ENCODE peak calls at places on chromosomes 2 and 18, in seven cellular contexts. X is Karpas-422, D is A549, A is HepG2, E is adrenal gland, H is Peyer's patch, J is heart right ventricle. L is an unnamed sample.

GRCh38 chr2:121803503-121803902 is 48.1 kb downstream of the TSN start:
- DNase-seq in E (no peak), H (no peak), D (no peak), J (no peak), X (peak), A (no peak), L (no peak)

GRCh38 chr2:3282056-3282998 is 95.3 kb downstream of the EIPR1 start:
- DNase-seq in J (peak), H (peak), D (no peak), E (peak), A (no peak), X (no peak), L (peak)

GRCh38 chr18:39453882-39454281 is 1888.3 kb upstream of the CELF4 start:
- DNase-seq in J (peak), D (no peak), A (peak), H (no peak), E (peak), X (no peak), L (peak)

GRCh38 chr2:56224316-56224715 is 40.5 kb downstream of the CCDC85A start:
- DNase-seq in D (no peak), X (no peak), H (no peak), A (no peak), J (no peak), E (no peak), L (no peak)

GRCh38 chr18:23134780-23135678 is at the start of gene CABLES1:
- DNase-seq in A (peak), X (no peak), E (peak), H (peak), D (peak), J (peak), L (no peak)

GRCh38 chr2:35784777-35785176 is 570.8 kb upstream of the CRIM1 start:
- DNase-seq in D (no peak), A (no peak), H (no peak), E (no peak), X (no peak), J (no peak), L (no peak)

GRCh38 chr2:168999668-169000213 is 31.4 kb downstream of the ABCB11 start:
- DNase-seq in X (no peak), H (no peak), J (no peak), D (no peak), A (no peak), E (no peak), L (peak)

GRCh38 chr18:59715445-59715844 is 18.2 kb upstream of the CCBE1 start:
- DNase-seq in H (no peak), D (no peak), J (no peak), E (no peak), A (no peak), X (no peak), L (no peak)

GRCh38 chr2:96323849-96324248 is 1.3 kb upstream of the ITPRIPL1 start:
- DNase-seq in X (no peak), A (no peak), E (no peak), J (no peak), D (no peak), H (no peak), L (no peak)

GRCh38 chr2:27378096-27378808 is 2.3 kb downstream of the ZNF513 start:
- DNase-seq in E (no peak), X (no peak), D (peak), A (peak), J (no peak), H (peak), L (no peak)

GRCh38 chr2:103448416-103448815 is 686.6 kb downstream of the TMEM182 start:
- DNase-seq in A (no peak), X (no peak), H (no peak), J (no peak), D (no peak), E (no peak), L (no peak)

GRCh38 chr2:96692094-96692971 is 47.5 kb downstream of the LMAN2L start:
- DNase-seq in J (no peak), A (no peak), X (no peak), D (no peak), E (no peak), H (no peak), L (no peak)

GRCh38 chr2:15457868-15458267 is 103.3 kb downstream of the NBAS start:
- DNase-seq in D (no peak), J (no peak), E (no peak), X (no peak), A (no peak), H (no peak), L (no peak)

GRCh38 chr2:175037941-175038340 is 32.8 kb upstream of the CHN1 start:
- DNase-seq in D (no peak), J (no peak), X (no peak), H (no peak), A (no peak), E (no peak), L (no peak)

GRCh38 chr18:24013061-24013460 is 1.5 kb upstream of the TTC39C start:
- DNase-seq in D (no peak), H (no peak), X (no peak), J (no peak), A (no peak), E (no peak), L (no peak)

DNA sequence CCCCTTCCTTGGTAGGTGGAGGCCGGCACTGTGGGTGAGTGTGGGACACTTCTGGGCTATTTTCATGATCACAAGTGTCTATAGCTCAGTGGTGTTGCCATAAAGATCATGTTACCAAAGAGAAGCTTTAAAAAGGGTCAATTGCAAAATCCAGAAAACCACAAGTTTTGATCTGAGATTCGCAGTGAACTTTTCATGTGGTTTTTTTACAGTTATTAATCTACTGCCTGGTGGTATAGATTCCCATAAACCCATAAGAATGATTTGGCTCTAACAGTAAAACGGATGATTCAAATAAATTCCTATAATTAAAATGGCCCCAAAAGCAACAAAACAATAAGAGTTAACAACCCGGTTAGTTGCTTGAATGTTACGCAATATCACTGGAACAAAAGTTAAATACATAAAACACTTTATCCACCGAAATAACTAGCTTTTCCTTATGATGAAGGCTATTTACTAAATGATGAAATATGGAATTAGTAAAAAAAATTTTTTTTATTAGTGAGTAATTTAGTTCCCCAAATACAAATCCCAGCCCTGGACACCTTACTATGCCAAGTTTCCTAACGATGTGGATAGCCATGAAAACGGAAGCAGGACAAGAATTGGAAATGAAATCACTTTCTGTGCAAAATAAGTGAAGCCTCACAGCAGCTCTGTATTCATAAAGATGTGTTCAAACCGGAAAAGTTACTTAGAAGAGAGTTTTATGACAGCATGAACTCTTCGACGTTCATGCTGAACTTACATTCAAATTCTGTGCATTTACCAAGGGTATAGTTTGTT is 95.7 kb upstream of the THOC1 start:
- DNase-seq in A (no peak), J (no peak), D (no peak), X (no peak), E (no peak), H (no peak), L (no peak)
- H3K27ac ChIP-seq in A (peak), J (peak), D (no peak), X (no peak), E (no peak), H (no peak), L (no peak)

GRCh38 chr2:137809837-137810236 is 154.4 kb upstream of the HNMT start:
- DNase-seq in J (no peak), H (no peak), X (no peak), E (no peak), A (no peak), D (no peak), L (no peak)
- H3K27ac ChIP-seq in J (no peak), H (no peak), X (no peak), E (no peak), A (no peak), D (no peak), L (no peak)

GRCh38 chr2:33134086-33134763 is 187.5 kb downstream of the LTBP1 start:
- DNase-seq in J (peak), D (peak), H (no peak), A (peak), X (no peak), E (no peak), L (peak)

GRCh38 chr2:33136056-33136455 is 189.3 kb downstream of the LTBP1 start:
- DNase-seq in A (no peak), H (no peak), D (no peak), J (no peak), X (no peak), E (no peak), L (no peak)

GRCh38 chr2:33133436-33133835 is 186.7 kb downstream of the LTBP1 start:
- DNase-seq in D (no peak), H (no peak), A (no peak), J (peak), E (no peak), X (no peak), L (no peak)

GRCh38 chr2:33135645-33136044 is 188.9 kb downstream of the LTBP1 start:
- DNase-seq in E (no peak), J (no peak), X (no peak), H (no peak), D (no peak), A (no peak), L (no peak)

DNA sequence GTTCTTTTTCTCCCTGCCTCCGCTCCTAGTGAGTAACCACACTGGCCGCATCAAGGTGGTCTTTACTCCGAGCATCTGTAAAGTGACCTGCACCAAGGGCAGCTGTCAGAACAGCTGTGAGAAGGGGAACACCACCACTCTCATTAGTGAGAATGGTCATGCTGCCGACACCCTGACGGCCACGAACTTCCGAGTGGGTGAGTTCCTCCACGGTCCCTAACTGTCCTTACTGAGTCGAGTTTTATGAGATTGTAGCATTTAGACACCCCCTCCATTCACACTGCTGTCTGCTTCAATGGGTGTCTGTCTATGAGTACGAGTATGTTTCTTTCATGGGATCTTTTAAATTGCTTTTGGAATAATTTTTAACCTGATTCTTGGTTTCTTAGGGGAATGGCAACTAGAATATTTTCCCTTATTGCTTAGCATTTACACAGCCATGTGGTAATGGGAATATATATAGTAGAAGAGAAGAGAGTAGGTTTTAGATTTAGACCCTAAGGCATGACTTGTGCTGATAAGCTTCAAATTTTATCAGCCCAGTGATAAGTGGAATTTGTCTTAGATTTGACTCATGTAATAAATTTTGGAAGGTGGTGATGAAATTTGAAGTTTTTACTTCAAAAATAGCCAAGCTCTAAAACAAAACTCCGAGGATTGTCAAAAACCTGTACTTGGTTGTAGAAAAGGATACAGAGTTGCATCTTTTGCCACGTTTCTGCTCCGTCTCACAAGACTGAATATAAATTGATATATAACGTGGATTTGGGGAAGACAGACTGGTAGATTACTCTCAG is 188.2 kb downstream of the LTBP1 start:
- DNase-seq in E (no peak), X (no peak), A (no peak), D (no peak), J (no peak), H (no peak), L (no peak)
- H3K27ac ChIP-seq in E (no peak), X (no peak), A (no peak), D (peak), J (peak), H (peak), L (no peak)

DNA sequence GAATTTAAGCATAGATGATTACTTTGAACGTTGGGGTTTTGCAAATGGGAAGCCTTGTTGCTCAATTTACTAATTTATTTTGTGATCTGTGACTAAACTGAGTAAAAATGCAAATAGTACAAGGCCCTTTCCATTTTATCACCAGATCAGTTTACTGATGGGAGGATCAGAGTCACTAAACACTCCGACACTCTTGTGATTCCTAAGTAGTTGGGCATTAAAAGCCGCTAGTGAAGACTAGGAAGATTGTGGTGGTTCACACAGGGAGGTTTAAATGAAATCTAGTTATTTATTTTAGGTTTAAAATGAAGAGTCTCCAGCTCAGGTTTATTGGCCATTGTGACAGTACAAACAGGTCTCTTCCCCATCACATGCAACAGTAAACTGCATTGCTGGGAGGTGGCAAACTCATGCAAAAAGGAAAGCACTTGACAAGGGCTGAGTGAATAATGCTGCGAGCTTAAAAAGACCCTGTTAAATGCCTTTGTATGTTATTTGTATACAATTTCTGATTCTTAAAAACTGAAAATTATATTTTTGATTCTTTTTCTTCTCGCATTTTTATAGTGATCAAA is 394.8 kb upstream of the FANCL start:
- DNase-seq in A (no peak), E (no peak), X (no peak), D (no peak), H (no peak), J (no peak), L (no peak)
- H3K27ac ChIP-seq in A (no peak), E (no peak), X (no peak), D (no peak), H (no peak), J (no peak), L (no peak)